ENCODE peak calls at places on chromosomes 2 and 18, in ten cellular contexts. V is endothelial cell; A is activated CD4-positive, alpha-beta T cell treated with anti-CD3 and anti-CD28 coated beads for 4 hours; Q is T-helper 1 cell; K is fibroblast of lung; T is stimulated activated CD4-positive, alpha-beta T cell treated with anti-CD3 and anti-CD28 coated beads, TNF-alpha, amount 100 ng/mL, for 1 hour; G is IMR-90; C is EL; B is GM19239; Z is activated T-cell treated with anti-CD3 and anti-CD28 coated beads, Interleukin-2, amount 50 U/mL, for 48 hours. J is an unnamed sample.

GRCh38 chr2:235495373-235496238 is 1.8 kb downstream of the AGAP1 start:
- DNase-seq in V (no peak), A (no peak), Q (no peak), K (no peak), T (no peak), G (no peak), C (peak; percentile 28), B (no peak), Z (no peak), J (no peak)

GRCh38 chr2:50596521-50596920 is 435.4 kb downstream of the NRXN1 start:
- DNase-seq in V (no peak), A (no peak), Q (no peak), K (peak; percentile 30), T (no peak), G (no peak), C (no peak), B (no peak), Z (no peak), J (no peak)

GRCh38 chr18:31099490-31100230 is 2.6 kb downstream of the DSC2 start:
- DNase-seq in V (no peak), A (no peak), Q (no peak), K (no peak), T (no peak), G (no peak), C (no peak), B (no peak), Z (no peak), J (no peak)

GRCh38 chr18:77020561-77020960 is 112.0 kb downstream of the MBP start:
- DNase-seq in V (no peak), A (no peak), Q (no peak), K (no peak), T (no peak), G (no peak), C (no peak), B (no peak), Z (no peak), J (no peak)

GRCh38 chr2:175036582-175037018 is 31.4 kb upstream of the CHN1 start:
- DNase-seq in V (no peak), A (no peak), Q (no peak), K (peak; percentile 28), T (no peak), G (peak; percentile 24), C (peak; percentile 21), B (peak; percentile 16), Z (no peak), J (no peak)

GRCh38 chr2:27622921-27623384 is 5.9 kb downstream of the CCDC121 start:
- DNase-seq in V (no peak), A (no peak), Q (no peak), K (peak; percentile 98), T (no peak), G (peak; percentile 84), C (peak; percentile 94), B (no peak), Z (no peak), J (no peak)

GRCh38 chr2:119338826-119339561 is 27.6 kb downstream of the C2orf76 start:
- DNase-seq in V (no peak), A (peak; percentile 4), Q (peak; percentile 12), K (no peak), T (peak; percentile 2), G (no peak), C (no peak), B (peak; percentile 54), Z (no peak), J (peak; percentile 48)

GRCh38 chr2:182559623-182560022 is 132.8 kb upstream of the PDE1A start:
- DNase-seq in V (no peak), A (no peak), Q (no peak), K (peak; percentile 33), T (no peak), G (peak; percentile 76), C (peak; percentile 39), B (no peak), Z (no peak), J (no peak)

GRCh38 chr2:25481381-25482310 is 139.9 kb upstream of the DNMT3A start:
- DNase-seq in V (no peak), A (no peak), Q (no peak), K (peak; percentile 65), T (no peak), G (peak; percentile 56), C (peak; percentile 71), B (no peak), Z (no peak), J (no peak)

GRCh38 chr2:8086796-8087479 is 594.9 kb upstream of the ID2 start:
- DNase-seq in V (no peak), A (no peak), Q (no peak), K (peak; percentile 99), T (no peak), G (peak; percentile 99), C (peak; percentile 94), B (no peak), Z (no peak), J (no peak)

GRCh38 chr2:48145845-48146452 is 239.7 kb upstream of the FBXO11 start:
- DNase-seq in V (no peak), A (no peak), Q (no peak), K (peak; percentile 41), T (no peak), G (peak; percentile 30), C (no peak), B (no peak), Z (no peak), J (no peak)

GRCh38 chr2:20619624-20620024 is 31.3 kb downstream of the HS1BP3 start:
- DNase-seq in V (no peak), A (no peak), Q (no peak), K (peak; percentile 29), T (no peak), G (no peak), C (peak; percentile 32), B (no peak), Z (no peak), J (no peak)

GRCh38 chr2:15714002-15714401 is 122.3 kb downstream of the DDX1 start:
- DNase-seq in V (no peak), A (no peak), Q (no peak), K (no peak), T (no peak), G (no peak), C (no peak), B (no peak), Z (no peak), J (no peak)

GRCh38 chr2:238979636-238980035 is 131.8 kb downstream of the TWIST2 start:
- DNase-seq in V (no peak), A (no peak), Q (no peak), K (peak; percentile 10), T (no peak), G (peak; percentile 14), C (no peak), B (no peak), Z (no peak), J (no peak)

GRCh38 chr18:39871976-39872375 is 2083.1 kb upstream of the PIK3C3 start:
- DNase-seq in V (no peak), A (no peak), Q (no peak), K (peak; percentile 4), T (no peak), G (no peak), C (no peak), B (no peak), Z (no peak), J (no peak)

GRCh38 chr2:45821558-45822271 is 170.2 kb downstream of the PRKCE start:
- DNase-seq in V (no peak), A (no peak), Q (no peak), K (peak; percentile 77), T (no peak), G (peak; percentile 69), C (peak; percentile 48), B (no peak), Z (no peak), J (no peak)

GRCh38 chr2:218890369-218890768 is 9.7 kb downstream of the WNT10A start:
- DNase-seq in V (no peak), A (no peak), Q (no peak), K (no peak), T (no peak), G (no peak), C (no peak), B (no peak), Z (no peak), J (no peak)

GRCh38 chr2:59025157-59025757 is 784.1 kb upstream of the FANCL start:
- DNase-seq in V (peak; percentile 76), A (no peak), Q (no peak), K (peak; percentile 14), T (no peak), G (peak; percentile 26), C (peak; percentile 25), B (peak; percentile 6), Z (peak; percentile 30), J (no peak)

GRCh38 chr2:57376985-57377384 is 669.6 kb upstream of the VRK2 start:
- DNase-seq in V (no peak), A (no peak), Q (no peak), K (no peak), T (no peak), G (no peak), C (peak; percentile 30), B (no peak), Z (no peak), J (no peak)

GRCh38 chr2:98730851-98731708 is at the start of gene MGAT4A:
- DNase-seq in V (peak; percentile 59), A (peak; percentile 63), Q (peak; percentile 85), K (peak; percentile 23), T (peak; percentile 45), G (no peak), C (peak; percentile 21), B (peak; percentile 89), Z (peak; percentile 82), J (no peak)

GRCh38 chr2:26246818-26247217 is 2.1 kb downstream of the HADHB start:
- DNase-seq in V (no peak), A (no peak), Q (no peak), K (peak; percentile 59), T (no peak), G (peak; percentile 67), C (no peak), B (no peak), Z (peak; percentile 43), J (peak; percentile 21)

GRCh38 chr2:239245872-239246701 is 154.7 kb downstream of the HDAC4 start:
- DNase-seq in V (peak; percentile 34), A (no peak), Q (no peak), K (no peak), T (no peak), G (no peak), C (no peak), B (no peak), Z (no peak), J (no peak)

GRCh38 chr2:120175000-120175581 is 48.1 kb downstream of the TMEM185B start:
- DNase-seq in V (peak; percentile 27), A (peak; percentile 33), Q (no peak), K (peak; percentile 51), T (no peak), G (peak; percentile 79), C (peak; percentile 66), B (no peak), Z (no peak), J (no peak)

GRCh38 chr2:160747771-160748170 is 254.2 kb upstream of the RBMS1 start:
- DNase-seq in V (no peak), A (no peak), Q (no peak), K (peak; percentile 77), T (no peak), G (peak; percentile 62), C (peak; percentile 94), B (no peak), Z (no peak), J (no peak)

GRCh38 chr2:9143264-9143815 is 63.3 kb upstream of the ASAP2 start:
- DNase-seq in V (no peak), A (no peak), Q (no peak), K (no peak), T (no peak), G (no peak), C (no peak), B (no peak), Z (no peak), J (no peak)

GRCh38 chr18:11176416-11176815 is 27.0 kb upstream of the PIEZO2 start:
- DNase-seq in V (no peak), A (no peak), Q (no peak), K (peak; percentile 79), T (no peak), G (peak; percentile 63), C (peak; percentile 91), B (no peak), Z (no peak), J (no peak)